ENCODE peak calls at places on chromosomes 3 and 15, in five cellular contexts. F is transverse colon, G is sigmoid colon, V is stomach, U is ovary. O is an unnamed sample.

GRCh38 chr3:189304465-189305341 is 132.9 kb downstream of the TPRG1 start:
- DNase-seq in F (peak), G (no peak), V (peak), U (no peak), O (peak)

GRCh38 chr3:136819784-136820640 is 1.1 kb downstream of the SLC35G2 start:
- DNase-seq in G (peak), V (peak), F (peak), U (peak), O (peak)

GRCh38 chr3:61521229-61521628 is 40.1 kb upstream of the PTPRG start:
- DNase-seq in G (no peak), U (no peak), F (no peak), V (no peak), O (no peak)

GRCh38 chr3:175059788-175060187 is 200.7 kb downstream of the NAALADL2 start:
- DNase-seq in G (no peak), U (no peak), V (no peak), F (no peak), O (no peak)

GRCh38 chr3:145739926-145740325 is 421.1 kb downstream of the PLOD2 start:
- DNase-seq in F (no peak), V (no peak), G (no peak), U (no peak), O (no peak)

GRCh38 chr3:196969660-196970546 is 1.3 kb upstream of the PIGZ start:
- DNase-seq in V (peak), U (peak), F (peak), G (no peak), O (peak)

GRCh38 chr15:37106490-37107001 is 6.2 kb upstream of the MEIS2 start:
- DNase-seq in F (no peak), U (peak), V (no peak), G (peak), O (no peak)

GRCh38 chr3:46619845-46620778 is 7.8 kb downstream of the FAM240A start:
- DNase-seq in G (no peak), F (no peak), U (no peak), V (no peak), O (no peak)

GRCh38 chr3:112629425-112629824 is 11.5 kb downstream of the CCDC80 start:
- DNase-seq in F (peak), G (peak), U (peak), V (no peak), O (no peak)

GRCh38 chr3:16148783-16149182 is 25.7 kb upstream of the GALNT15 start:
- DNase-seq in G (peak), U (peak), F (peak), V (peak), O (peak)

GRCh38 chr3:99808163-99808794 is 9.4 kb upstream of the CMSS1 start:
- DNase-seq in U (peak), V (peak), G (no peak), F (peak), O (peak)

GRCh38 chr3:41683666-41684350 is 278.1 kb downstream of the ULK4 start:
- DNase-seq in F (peak), U (no peak), V (no peak), G (no peak), O (no peak)

GRCh38 chr3:76509179-76509830 is 530.6 kb upstream of the ROBO2 start:
- DNase-seq in U (no peak), V (no peak), F (no peak), G (no peak), O (no peak)

GRCh38 chr3:16511561-16512434 is 1.7 kb downstream of the RFTN1 start:
- DNase-seq in G (peak), U (peak), V (peak), F (peak), O (no peak)

GRCh38 chr15:64387562-64388168 is at the start of gene TRIP4:
- DNase-seq in F (peak), G (peak), V (peak), U (peak), O (peak)
- TF ChIP-seq POLR2A in F (peak), G (peak), V (peak), U (peak), O (peak)

GRCh38 chr15:58403581-58403980 is 28.2 kb upstream of the LIPC start:
- DNase-seq in V (no peak), G (no peak), U (no peak), F (no peak), O (no peak)

GRCh38 chr15:58401276-58401675 is 30.5 kb upstream of the LIPC start:
- DNase-seq in G (no peak), V (no peak), U (no peak), F (no peak), O (no peak)

GRCh38 chr15:58404020-58404419 is 27.8 kb upstream of the LIPC start:
- DNase-seq in U (no peak), F (no peak), G (no peak), V (no peak), O (no peak)

GRCh38 chr15:58399737-58400136 is 32.1 kb upstream of the LIPC start:
- DNase-seq in G (no peak), F (no peak), V (no peak), U (no peak), O (no peak)

GRCh38 chr15:58401991-58402649 is 29.7 kb upstream of the LIPC start:
- DNase-seq in U (no peak), G (no peak), V (no peak), F (no peak), O (peak)
- TF ChIP-seq POLR2A in U (no peak), G (no peak), V (no peak), F (no peak), O (no peak)

DNA sequence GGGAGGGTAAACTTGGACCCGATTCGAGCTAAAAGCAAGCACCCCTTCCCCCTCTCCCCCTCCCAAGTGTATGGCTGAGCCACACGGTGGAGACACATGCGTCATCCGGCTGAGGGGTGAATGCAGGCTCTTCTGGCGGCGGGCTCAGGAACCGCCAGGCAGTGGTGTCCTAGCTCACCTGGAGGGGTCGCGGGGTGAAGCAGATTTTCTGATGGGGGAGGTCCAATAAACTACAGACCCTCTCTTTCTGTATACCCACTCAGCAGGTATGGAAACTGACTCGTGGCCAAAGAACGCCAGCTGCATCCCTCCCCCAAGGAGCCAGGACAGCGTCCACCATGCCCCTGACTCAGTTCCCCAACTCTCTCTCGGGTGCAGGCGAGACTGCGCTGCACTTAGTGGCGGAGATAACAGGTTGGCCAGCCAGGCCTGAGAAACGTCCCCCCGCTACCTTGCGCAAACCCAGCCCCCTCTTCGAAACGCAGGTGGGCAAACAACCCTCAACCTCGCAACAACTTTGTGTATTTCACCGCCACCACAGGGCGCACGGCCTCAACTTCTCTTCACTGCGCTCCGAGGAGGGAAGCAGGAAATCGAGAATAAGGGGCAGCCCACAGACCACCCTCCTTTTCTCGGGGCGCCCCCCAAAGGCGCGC is 1.3 kb downstream of the MAGI1 start:
- DNase-seq in G (peak), U (peak), F (peak), V (peak), O (peak)
- TF ChIP-seq POLR2A in G (no peak), U (no peak), F (no peak), V (no peak), O (peak)

GRCh38 chr3:14322001-14322400 is 80.4 kb upstream of the SLC6A6 start:
- DNase-seq in U (no peak), F (no peak), G (no peak), V (no peak), O (no peak)

GRCh38 chr3:14317057-14317553 is 85.3 kb upstream of the SLC6A6 start:
- DNase-seq in F (no peak), V (no peak), U (no peak), G (no peak), O (no peak)

GRCh38 chr3:14320221-14320620 is 82.2 kb upstream of the SLC6A6 start:
- DNase-seq in G (no peak), U (no peak), V (no peak), F (no peak), O (no peak)

GRCh38 chr3:14318638-14319037 is 83.8 kb upstream of the SLC6A6 start:
- DNase-seq in G (no peak), F (no peak), U (no peak), V (no peak), O (no peak)

GRCh38 chr3:14319654-14320182 is 82.7 kb upstream of the SLC6A6 start:
- DNase-seq in F (peak), V (peak), G (no peak), U (no peak), O (no peak)
- TF ChIP-seq POLR2A in F (no peak), V (no peak), G (no peak), U (no peak), O (no peak)

GRCh38 chr3:129892857-129893615 is 475 bp downstream of the TMCC1 start:
- DNase-seq in F (peak), G (peak), V (no peak), U (peak), O (peak)
- TF ChIP-seq POLR2A in F (peak), G (no peak), V (no peak), U (peak), O (peak)

GRCh38 chr15:76418352-76419140 is 82.0 kb downstream of the ISL2 start:
- DNase-seq in V (no peak), F (no peak), U (no peak), G (no peak), O (peak)
- TF ChIP-seq POLR2A in V (no peak), F (no peak), U (no peak), G (no peak), O (no peak)

DNA sequence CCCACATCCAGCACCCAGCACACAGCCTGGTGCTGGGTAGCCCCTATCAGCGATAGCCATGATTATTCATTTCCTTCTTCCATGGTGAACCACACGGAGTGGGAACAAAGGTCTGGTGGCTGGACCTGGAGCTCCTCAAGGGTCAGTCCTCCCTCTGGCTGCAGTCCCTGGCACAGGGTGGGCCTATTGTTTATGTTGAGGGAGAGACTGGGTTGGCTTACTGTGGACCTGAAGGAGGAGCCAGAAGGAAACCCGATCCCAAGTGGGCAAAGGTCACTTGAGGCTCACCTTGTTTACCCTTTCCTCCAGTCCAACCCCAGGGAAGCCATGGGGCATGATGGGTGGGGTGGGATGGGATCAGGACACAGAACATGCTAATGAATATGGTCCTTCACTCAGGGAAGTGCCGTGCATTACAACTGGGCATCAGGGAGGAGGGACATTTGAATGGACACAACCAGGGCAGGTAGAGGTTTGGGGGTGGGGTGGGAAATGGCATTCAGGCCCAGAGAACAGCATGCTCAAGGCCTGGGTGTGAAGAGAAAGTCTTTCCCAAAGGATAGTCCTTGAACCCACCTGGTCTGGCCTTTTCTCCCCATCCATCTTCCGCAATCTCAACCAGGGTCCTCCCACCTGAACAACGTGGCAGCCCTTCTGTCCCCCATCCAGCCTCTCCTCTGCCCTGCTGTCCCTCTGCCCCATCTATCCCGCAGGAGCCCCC is 1.4 kb upstream of the PRKCD start:
- DNase-seq in V (peak), F (peak), U (no peak), G (no peak), O (no peak)
- TF ChIP-seq POLR2A in V (no peak), F (peak), U (no peak), G (no peak), O (no peak)